ENCODE peak calls at places on chromosome 22, in ten cellular contexts. R, G, E, P, V, T, H, Y, B and Q are unnamed samples.

GRCh38 chr22:30047364-30047738 is 32.9 kb upstream of the HORMAD2 start:
- ATAC-seq in R (peak), G (no peak), E (peak), P (peak), V (no peak), T (peak), H (no peak), Y (peak), B (no peak), Q (no peak)

GRCh38 chr22:17266261-17266971 is 47.2 kb upstream of the ADA2 start:
- ATAC-seq in R (no peak), G (peak), E (no peak), P (no peak), V (no peak), T (peak), H (no peak), Y (no peak), B (no peak), Q (no peak)

GRCh38 chr22:27129266-27129665 is 471.9 kb downstream of the MIAT start:
- ATAC-seq in R (no peak), G (no peak), E (no peak), P (no peak), V (no peak), T (no peak), H (no peak), Y (peak), B (peak), Q (no peak)

GRCh38 chr22:26737262-26737661 is 79.9 kb downstream of the MIAT start:
- ATAC-seq in R (no peak), G (no peak), E (no peak), P (no peak), V (peak), T (no peak), H (no peak), Y (no peak), B (no peak), Q (no peak)

GRCh38 chr22:30344447-30345200 is 12.1 kb downstream of the SF3A1 start:
- ATAC-seq in R (no peak), G (no peak), E (no peak), P (no peak), V (no peak), T (no peak), H (no peak), Y (no peak), B (no peak), Q (no peak)

GRCh38 chr22:25172153-25172552 is 27.5 kb upstream of the CRYBB3 start:
- ATAC-seq in R (peak), G (peak), E (no peak), P (peak), V (peak), T (peak), H (no peak), Y (peak), B (peak), Q (peak)

GRCh38 chr22:49934891-49935557 is 16.6 kb downstream of the CRELD2 start:
- ATAC-seq in R (peak), G (peak), E (peak), P (peak), V (peak), T (peak), H (peak), Y (peak), B (peak), Q (peak)

GRCh38 chr22:29870574-29870973 is 12.4 kb upstream of the MTMR3 start:
- ATAC-seq in R (no peak), G (no peak), E (no peak), P (no peak), V (no peak), T (no peak), H (no peak), Y (no peak), B (peak), Q (no peak)

GRCh38 chr22:22789233-22789921 is 98.2 kb upstream of the IGLL5 start:
- ATAC-seq in R (no peak), G (no peak), E (no peak), P (no peak), V (no peak), T (no peak), H (no peak), Y (no peak), B (no peak), Q (no peak)

GRCh38 chr22:38218661-38219331 is 17.0 kb downstream of the MAFF start:
- ATAC-seq in R (peak), G (peak), E (no peak), P (no peak), V (peak), T (no peak), H (peak), Y (peak), B (peak), Q (no peak)

GRCh38 chr22:31923166-31923565 is 21.2 kb upstream of the YWHAH start:
- ATAC-seq in R (peak), G (peak), E (no peak), P (peak), V (peak), T (no peak), H (peak), Y (peak), B (no peak), Q (no peak)

GRCh38 chr22:41739576-41739975 is 40.3 kb downstream of the MEI1 start:
- ATAC-seq in R (no peak), G (no peak), E (no peak), P (no peak), V (no peak), T (peak), H (no peak), Y (no peak), B (no peak), Q (no peak)

GRCh38 chr22:29219881-29220670 is 14.4 kb downstream of the EMID1 start:
- ATAC-seq in R (peak), G (no peak), E (no peak), P (no peak), V (no peak), T (no peak), H (no peak), Y (no peak), B (no peak), Q (no peak)

GRCh38 chr22:48675828-48676145 is 1151.9 kb downstream of the BRD1 start:
- ATAC-seq in R (no peak), G (no peak), E (no peak), P (no peak), V (no peak), T (no peak), H (no peak), Y (no peak), B (no peak), Q (no peak)

GRCh38 chr22:21642584-21643448 is 714 bp downstream of the SDF2L1 start:
- ATAC-seq in R (peak), G (no peak), E (peak), P (peak), V (no peak), T (peak), H (peak), Y (peak), B (peak), Q (peak)

GRCh38 chr22:35437038-35437437 is 37.1 kb downstream of the MCM5 start:
- ATAC-seq in R (no peak), G (no peak), E (peak), P (peak), V (no peak), T (peak), H (no peak), Y (no peak), B (peak), Q (no peak)

GRCh38 chr22:50074551-50075042 is 10.6 kb downstream of the MLC1 start:
- ATAC-seq in R (no peak), G (no peak), E (no peak), P (no peak), V (no peak), T (no peak), H (no peak), Y (no peak), B (no peak), Q (no peak)

GRCh38 chr22:24950272-24950902 is 2.1 kb upstream of the KIAA1671 start:
- ATAC-seq in R (no peak), G (no peak), E (no peak), P (no peak), V (no peak), T (no peak), H (no peak), Y (no peak), B (peak), Q (no peak)

GRCh38 chr22:46884365-46884764 is 121.9 kb downstream of the TBC1D22A start:
- ATAC-seq in R (no peak), G (no peak), E (no peak), P (no peak), V (no peak), T (no peak), H (no peak), Y (no peak), B (no peak), Q (no peak)

GRCh38 chr22:37419916-37420655 is 7.2 kb downstream of the ELFN2 start:
- ATAC-seq in R (no peak), G (no peak), E (no peak), P (peak), V (no peak), T (peak), H (no peak), Y (peak), B (peak), Q (peak)

GRCh38 chr22:29443452-29443851 is 5.1 kb downstream of the RFPL1 start:
- ATAC-seq in R (no peak), G (no peak), E (no peak), P (no peak), V (no peak), T (no peak), H (no peak), Y (no peak), B (no peak), Q (no peak)

GRCh38 chr22:48358886-48359612 is 1468.6 kb downstream of the BRD1 start:
- ATAC-seq in R (no peak), G (no peak), E (no peak), P (no peak), V (no peak), T (no peak), H (no peak), Y (no peak), B (no peak), Q (no peak)

GRCh38 chr22:38261478-38261803 is 11.4 kb downstream of the TMEM184B start:
- ATAC-seq in R (no peak), G (no peak), E (no peak), P (no peak), V (no peak), T (no peak), H (no peak), Y (no peak), B (no peak), Q (no peak)

GRCh38 chr22:46641829-46642266 is 21.7 kb downstream of the GRAMD4 start:
- ATAC-seq in R (no peak), G (peak), E (no peak), P (no peak), V (no peak), T (no peak), H (no peak), Y (no peak), B (no peak), Q (no peak)

GRCh38 chr22:30643055-30643875 is 7.7 kb downstream of the SLC35E4 start:
- ATAC-seq in R (no peak), G (peak), E (no peak), P (no peak), V (peak), T (no peak), H (no peak), Y (no peak), B (no peak), Q (peak)

GRCh38 chr22:16956290-16956689 is 51.7 kb downstream of the GAB4 start:
- ATAC-seq in R (no peak), G (no peak), E (no peak), P (no peak), V (no peak), T (no peak), H (no peak), Y (peak), B (no peak), Q (no peak)

GRCh38 chr22:30169002-30169401 is 77.6 kb downstream of the LIF start:
- ATAC-seq in R (no peak), G (no peak), E (no peak), P (no peak), V (no peak), T (peak), H (no peak), Y (no peak), B (no peak), Q (no peak)